ENCODE peak calls at places on chromosome 7, in five cellular contexts. I is neuronal stem cell, G is H9, O is H1, C is mesenchymal stem cell. V is an unnamed sample.

GRCh38 chr7:48168159-48168558 is 3.1 kb upstream of the ABCA13 start:
- DNase-seq in G (no peak), I (no peak), O (no peak), C (no peak), V (no peak)

GRCh38 chr7:92699560-92699959 is 109.4 kb upstream of the FAM133B start:
- DNase-seq in I (no peak), G (no peak), O (no peak), C (peak; percentile 60), V (no peak)

GRCh38 chr7:151080522-151081169 is at the start of gene FASTK:
- DNase-seq in C (peak; percentile 93), O (peak; percentile 88), G (peak; percentile 90), I (peak; percentile 89), V (peak; percentile 87)

GRCh38 chr7:55073051-55073511 is 54.3 kb downstream of the EGFR start:
- DNase-seq in O (no peak), G (no peak), I (no peak), C (no peak), V (peak; percentile 69)

GRCh38 chr7:21603972-21604749 is 61.3 kb downstream of the DNAH11 start:
- DNase-seq in G (no peak), O (no peak), I (no peak), C (peak; percentile 35), V (no peak)

GRCh38 chr7:156840134-156840533 is 52.8 kb downstream of the LMBR1 start:
- DNase-seq in C (no peak), G (no peak), I (no peak), O (no peak), V (no peak)

GRCh38 chr7:111223802-111224253 is 132.9 kb downstream of the LRRN3 start:
- DNase-seq in G (no peak), C (no peak), I (no peak), O (no peak), V (no peak)

GRCh38 chr7:32891046-32891799 is at the start of gene KBTBD2:
- DNase-seq in G (peak; percentile 76), O (peak; percentile 80), C (peak; percentile 91), I (peak; percentile 82), V (peak; percentile 64)

GRCh38 chr7:145219461-145219860 is 383.6 kb upstream of the TPK1 start:
- DNase-seq in G (no peak), C (no peak), I (no peak), O (no peak), V (peak; percentile 14)

GRCh38 chr7:17802056-17802455 is 138.2 kb downstream of the SNX13 start:
- DNase-seq in I (no peak), C (peak; percentile 16), O (no peak), G (no peak), V (no peak)

GRCh38 chr7:6435486-6436384 is 12.0 kb downstream of the DAGLB start:
- DNase-seq in I (peak; percentile 75), G (peak; percentile 80), C (peak; percentile 87), O (peak; percentile 95), V (peak; percentile 95)

GRCh38 chr7:140924821-140925421 is at the start of gene BRAF:
- DNase-seq in I (peak; percentile 93), G (peak; percentile 83), O (peak; percentile 98), C (peak; percentile 92), V (peak; percentile 90)
- H4K8ac ChIP-seq in I (peak within 1 kb of the TSS; percentile 49), G (no peak within 1 kb of the TSS), O (peak within 1 kb of the TSS; percentile 98), C (peak within 1 kb of the TSS; percentile 94), V (peak within 1 kb of the TSS; percentile 99)

GRCh38 chr7:143499743-143500348 is 22.2 kb downstream of the TAS2R41 start:
- DNase-seq in G (no peak), I (no peak), C (peak; percentile 26), O (no peak), V (no peak)
- H2BK5ac ChIP-seq in G (no peak overlapping the region), I (no peak overlapping the region), C (no peak overlapping the region), O (no peak overlapping the region), V (peak overlapping the region; percentile 1)

DNA sequence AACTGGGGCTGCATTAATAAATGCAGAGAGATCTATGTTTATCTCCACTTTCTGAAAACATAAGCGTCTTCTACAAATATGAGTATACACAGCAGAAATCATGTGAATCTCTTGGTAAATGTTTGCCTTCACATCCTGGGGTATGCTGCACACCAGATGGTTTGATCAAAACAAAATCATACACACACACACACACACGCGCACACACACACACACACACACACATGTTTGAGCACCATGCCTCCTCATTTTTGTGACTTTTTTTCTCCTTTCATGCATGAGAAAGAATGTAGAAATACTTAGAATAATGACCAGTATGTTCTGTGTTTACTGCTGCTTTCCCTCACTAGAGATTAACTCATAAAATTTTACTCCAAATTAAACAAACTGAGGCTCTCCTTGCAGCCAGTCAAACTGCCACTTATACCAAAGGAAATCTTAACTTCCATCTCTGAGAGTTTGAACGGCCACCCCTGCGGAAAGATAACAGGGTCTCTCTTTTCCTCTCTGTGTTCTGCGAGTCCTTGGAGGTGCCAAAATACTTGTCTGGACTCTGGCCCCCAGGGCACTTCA is 320.9 kb upstream of the NFE2L3 start:
- DNase-seq in C (peak; percentile 35), O (no peak), G (no peak), I (no peak), V (no peak)
- H2BK12ac ChIP-seq in C (no peak overlapping the region), O (no peak overlapping the region), G (no peak overlapping the region), I (no peak overlapping the region), V (peak overlapping the region; percentile 99)

GRCh38 chr7:29217112-29217511 is 22.5 kb downstream of the CHN2 start:
- DNase-seq in O (no peak), I (no peak), G (no peak), C (peak; percentile 18), V (peak; percentile 78)
- H4K8ac ChIP-seq in O (no peak overlapping the region), I (no peak overlapping the region), G (no peak overlapping the region), C (no peak overlapping the region), V (no peak overlapping the region)

GRCh38 chr7:137851361-137851945 is 4.7 kb upstream of the DGKI start:
- DNase-seq in O (no peak), I (no peak), G (no peak), C (no peak), V (peak; percentile 55)
- H2BK5ac ChIP-seq in O (no peak overlapping the region), I (no peak overlapping the region), G (no peak overlapping the region), C (no peak overlapping the region), V (no peak overlapping the region)

V was measured in trophoblast cell.